ENCODE peak calls at places on chromosomes 13 and 19, in four cellular contexts. C is epithelial cell of esophagus, V is epithelial cell of proximal tubule, A is non-pigmented ciliary epithelial cell. X is an unnamed sample.

GRCh38 chr13:39244561-39245230 is 206.4 kb downstream of the NHLRC3 start:
- DNase-seq in C (no peak), V (no peak), A (no peak), X (no peak)

GRCh38 chr13:73412933-73413332 is 354.1 kb downstream of the KLF5 start:
- DNase-seq in C (peak; percentile 87), V (no peak), A (no peak), X (peak; percentile 87)

GRCh38 chr13:36920612-36921185 is 661 bp upstream of the SMAD9 start:
- DNase-seq in C (no peak), V (no peak), A (no peak), X (no peak)

GRCh38 chr19:58010507-58010906 is 7.9 kb upstream of the ZNF606 start:
- DNase-seq in C (no peak), V (no peak), A (no peak), X (no peak)

GRCh38 chr13:51644649-51645048 is 60.4 kb downstream of the WDFY2 start:
- DNase-seq in C (peak; percentile 28), V (no peak), A (no peak), X (peak; percentile 40)

GRCh38 chr13:51541809-51542258 is 42.4 kb upstream of the WDFY2 start:
- DNase-seq in C (no peak), V (no peak), A (no peak), X (no peak)

GRCh38 chr13:33230178-33230881 is 55.2 kb downstream of the STARD13 start:
- DNase-seq in C (peak; percentile 52), V (no peak), A (no peak), X (no peak)

GRCh38 chr19:5149508-5149907 is 180.6 kb downstream of the KDM4B start:
- DNase-seq in C (no peak), V (no peak), A (no peak), X (no peak)

GRCh38 chr19:2491130-2491801 is 15.3 kb downstream of the GADD45B start:
- DNase-seq in C (peak; percentile 91), V (peak; percentile 80), A (peak; percentile 89), X (peak; percentile 78)

GRCh38 chr19:5967994-5968430 is 9.9 kb downstream of the RANBP3 start:
- DNase-seq in C (peak; percentile 85), V (peak; percentile 51), A (no peak), X (peak; percentile 67)

GRCh38 chr13:46350003-46350402 is 37.0 kb downstream of the RUBCNL start:
- DNase-seq in C (no peak), V (no peak), A (no peak), X (no peak)

GRCh38 chr13:62033932-62034331 is 618.3 kb upstream of the PCDH20 start:
- DNase-seq in C (no peak), V (no peak), A (no peak), X (no peak)

GRCh38 chr19:15780595-15781418 is 6.7 kb upstream of the OR10H5 start:
- DNase-seq in C (peak; percentile 2), V (no peak), A (no peak), X (peak; percentile 1)

GRCh38 chr13:94063096-94063495 is 416.4 kb downstream of the DCT start:
- DNase-seq in C (no peak), V (no peak), A (no peak), X (no peak)

GRCh38 chr13:46593403-46593802 is 40.4 kb downstream of the LRCH1 start:
- DNase-seq in C (no peak), V (no peak), A (no peak), X (no peak)